ENCODE peak calls at places on chromosomes 5 and 9, in six cellular contexts. One of them, this sample, is unnamed.

GRCh38 chr9:37902804-37903580 is 935 bp downstream of the SLC25A51 start:
- DNase-seq in heart left ventricle: no peak
- DNase-seq in lower lobe of right lung: no peak
- DNase-seq in pancreas: no peak
- DNase-seq in esophagus squamous epithelium: no peak
- DNase-seq in choroid plexus epithelial cell: peak
- DNase-seq in this sample: peak

GRCh38 chr5:150692276-150692675 is 8.6 kb downstream of the RBM22 start:
- DNase-seq in heart left ventricle: no peak
- DNase-seq in lower lobe of right lung: no peak
- DNase-seq in pancreas: no peak
- DNase-seq in esophagus squamous epithelium: no peak
- DNase-seq in choroid plexus epithelial cell: no peak
- DNase-seq in this sample: no peak

GRCh38 chr5:65262094-65262493 is 219.6 kb downstream of the ADAMTS6 start:
- DNase-seq in heart left ventricle: peak
- DNase-seq in lower lobe of right lung: no peak
- DNase-seq in pancreas: no peak
- DNase-seq in esophagus squamous epithelium: no peak
- DNase-seq in choroid plexus epithelial cell: peak
- DNase-seq in this sample: no peak

GRCh38 chr5:88551724-88552345 is 283.2 kb upstream of the TMEM161B start:
- DNase-seq in heart left ventricle: no peak
- DNase-seq in lower lobe of right lung: no peak
- DNase-seq in pancreas: no peak
- DNase-seq in esophagus squamous epithelium: no peak
- DNase-seq in choroid plexus epithelial cell: no peak
- DNase-seq in this sample: no peak

GRCh38 chr5:17172801-17173200 is 44.6 kb upstream of the BASP1 start:
- DNase-seq in heart left ventricle: no peak
- DNase-seq in lower lobe of right lung: no peak
- DNase-seq in pancreas: no peak
- DNase-seq in esophagus squamous epithelium: no peak
- DNase-seq in choroid plexus epithelial cell: no peak
- DNase-seq in this sample: no peak

GRCh38 chr5:107889387-107889786 is 218.7 kb upstream of the EFNA5 start:
- DNase-seq in heart left ventricle: no peak
- DNase-seq in lower lobe of right lung: no peak
- DNase-seq in pancreas: no peak
- DNase-seq in esophagus squamous epithelium: no peak
- DNase-seq in choroid plexus epithelial cell: peak
- DNase-seq in this sample: no peak

GRCh38 chr5:89418821-89419085 is 535.8 kb upstream of the MEF2C start:
- DNase-seq in heart left ventricle: no peak
- DNase-seq in lower lobe of right lung: peak
- DNase-seq in pancreas: no peak
- DNase-seq in esophagus squamous epithelium: no peak
- DNase-seq in choroid plexus epithelial cell: no peak
- DNase-seq in this sample: no peak

GRCh38 chr5:1939256-1939655 is 56.5 kb upstream of the IRX4 start:
- DNase-seq in heart left ventricle: no peak
- DNase-seq in lower lobe of right lung: no peak
- DNase-seq in pancreas: no peak
- DNase-seq in esophagus squamous epithelium: no peak
- DNase-seq in choroid plexus epithelial cell: no peak
- DNase-seq in this sample: no peak

GRCh38 chr5:172556262-172556661 is 84.8 kb upstream of the NEURL1B start:
- DNase-seq in heart left ventricle: no peak
- DNase-seq in lower lobe of right lung: no peak
- DNase-seq in pancreas: no peak
- DNase-seq in esophagus squamous epithelium: no peak
- DNase-seq in choroid plexus epithelial cell: no peak
- DNase-seq in this sample: peak

GRCh38 chr5:81303563-81303962 is 2.2 kb downstream of the ZCCHC9 start:
- DNase-seq in heart left ventricle: no peak
- DNase-seq in lower lobe of right lung: no peak
- DNase-seq in pancreas: no peak
- DNase-seq in esophagus squamous epithelium: no peak
- DNase-seq in choroid plexus epithelial cell: peak
- DNase-seq in this sample: peak

GRCh38 chr5:173535976-173536639 is 80.3 kb downstream of the BOD1 start:
- DNase-seq in heart left ventricle: no peak
- DNase-seq in lower lobe of right lung: no peak
- DNase-seq in pancreas: no peak
- DNase-seq in esophagus squamous epithelium: no peak
- DNase-seq in choroid plexus epithelial cell: peak
- DNase-seq in this sample: peak

GRCh38 chr9:69411931-69412740 is 87.1 kb downstream of the ENTREP1 start:
- DNase-seq in heart left ventricle: no peak
- DNase-seq in lower lobe of right lung: no peak
- DNase-seq in pancreas: no peak
- DNase-seq in esophagus squamous epithelium: no peak
- DNase-seq in choroid plexus epithelial cell: no peak
- DNase-seq in this sample: no peak

DNA sequence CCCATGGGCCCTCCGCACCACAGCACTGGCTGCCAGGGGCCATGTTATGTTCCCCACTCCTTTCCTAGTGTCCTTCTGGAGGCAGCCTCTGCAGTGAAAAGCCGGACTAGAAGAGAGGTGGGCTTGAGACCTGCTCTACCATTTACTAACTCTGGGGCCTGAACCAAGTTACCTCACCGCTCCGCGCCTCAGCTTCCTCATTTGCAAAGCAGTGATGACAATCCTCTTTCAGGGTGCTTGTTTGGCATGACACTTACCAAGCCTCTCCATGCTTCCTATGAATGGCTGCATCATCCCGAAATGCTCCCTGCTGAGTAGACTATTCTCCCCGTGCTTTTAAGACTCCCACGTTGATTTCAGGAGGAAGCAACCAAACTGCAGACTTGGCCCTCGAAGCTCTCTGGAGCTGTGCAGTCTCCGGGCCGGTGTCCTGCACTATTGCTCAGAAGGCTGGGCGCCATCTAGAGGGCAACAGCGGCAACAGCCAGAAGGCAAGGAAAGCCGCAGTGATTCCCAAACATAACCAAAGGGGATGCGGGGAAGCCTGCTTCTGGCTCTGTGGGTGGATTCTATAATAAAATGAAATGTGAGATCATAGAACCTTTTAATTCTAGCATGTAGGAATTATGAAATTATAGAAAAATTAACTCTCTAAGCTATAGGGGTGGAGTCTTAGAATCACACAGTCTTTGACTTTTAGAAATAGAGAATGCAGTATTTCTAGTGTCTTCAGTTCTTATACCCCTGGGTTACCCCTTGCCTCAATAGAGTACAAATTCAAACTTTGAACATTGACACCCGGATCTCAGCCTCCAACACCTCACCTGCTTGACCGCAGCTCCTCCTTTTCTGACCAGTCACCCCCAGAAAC is 599.8 kb upstream of the BRINP1 start:
- DNase-seq in heart left ventricle: peak
- DNase-seq in lower lobe of right lung: peak
- DNase-seq in pancreas: peak
- DNase-seq in esophagus squamous epithelium: no peak
- DNase-seq in choroid plexus epithelial cell: peak
- DNase-seq in this sample: peak
- TF ChIP-seq CTCF in heart left ventricle: peak
- TF ChIP-seq CTCF in lower lobe of right lung: peak
- TF ChIP-seq CTCF in pancreas: peak
- TF ChIP-seq CTCF in esophagus squamous epithelium: peak
- TF ChIP-seq CTCF in choroid plexus epithelial cell: peak
- TF ChIP-seq CTCF in this sample: peak

GRCh38 chr9:93037476-93037971 is 21.0 kb upstream of the SUSD3 start:
- DNase-seq in heart left ventricle: no peak
- DNase-seq in lower lobe of right lung: no peak
- DNase-seq in pancreas: no peak
- DNase-seq in esophagus squamous epithelium: no peak
- DNase-seq in choroid plexus epithelial cell: no peak
- DNase-seq in this sample: no peak

GRCh38 chr9:93033541-93033940 is 25.0 kb upstream of the SUSD3 start:
- DNase-seq in heart left ventricle: no peak
- DNase-seq in lower lobe of right lung: no peak
- DNase-seq in pancreas: no peak
- DNase-seq in esophagus squamous epithelium: no peak
- DNase-seq in choroid plexus epithelial cell: peak
- DNase-seq in this sample: no peak

GRCh38 chr9:93035106-93035660 is 23.3 kb upstream of the SUSD3 start:
- DNase-seq in heart left ventricle: no peak
- DNase-seq in lower lobe of right lung: no peak
- DNase-seq in pancreas: no peak
- DNase-seq in esophagus squamous epithelium: no peak
- DNase-seq in choroid plexus epithelial cell: no peak
- DNase-seq in this sample: no peak

GRCh38 chr9:93036887-93037475 is 21.5 kb upstream of the SUSD3 start:
- DNase-seq in heart left ventricle: no peak
- DNase-seq in lower lobe of right lung: no peak
- DNase-seq in pancreas: no peak
- DNase-seq in esophagus squamous epithelium: no peak
- DNase-seq in choroid plexus epithelial cell: no peak
- DNase-seq in this sample: no peak

DNA sequence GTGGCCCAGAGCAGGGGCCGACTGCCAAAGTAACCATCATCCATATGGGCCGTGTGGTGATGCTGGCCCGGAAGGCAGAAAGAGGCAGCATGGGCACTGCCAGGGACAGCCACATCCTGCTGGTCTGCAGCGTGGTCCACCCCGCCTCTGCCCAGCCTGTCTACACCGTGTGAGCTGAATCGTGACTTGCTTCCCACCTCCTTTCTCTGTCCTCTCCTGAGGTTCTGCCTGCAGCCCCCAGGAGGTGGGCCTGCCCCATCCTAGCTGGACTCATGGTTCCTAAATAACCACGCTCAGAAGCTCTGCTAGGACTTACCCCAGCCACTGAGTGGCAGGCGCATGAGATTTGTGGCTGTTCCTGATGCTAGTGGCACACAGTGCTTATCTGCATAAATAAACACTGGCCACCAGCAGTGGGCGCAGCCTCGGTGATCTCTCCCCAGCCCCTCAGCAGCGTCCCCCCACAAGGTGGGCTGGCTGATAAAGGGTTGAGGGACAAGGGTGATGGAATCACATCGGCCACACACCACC is 22.6 kb upstream of the SUSD3 start:
- DNase-seq in heart left ventricle: no peak
- DNase-seq in lower lobe of right lung: no peak
- DNase-seq in pancreas: no peak
- DNase-seq in esophagus squamous epithelium: no peak
- DNase-seq in choroid plexus epithelial cell: no peak
- DNase-seq in this sample: no peak
- TF ChIP-seq CTCF in heart left ventricle: no peak
- TF ChIP-seq CTCF in lower lobe of right lung: no peak
- TF ChIP-seq CTCF in pancreas: no peak
- TF ChIP-seq CTCF in esophagus squamous epithelium: no peak
- TF ChIP-seq CTCF in choroid plexus epithelial cell: peak
- TF ChIP-seq CTCF in this sample: no peak

DNA sequence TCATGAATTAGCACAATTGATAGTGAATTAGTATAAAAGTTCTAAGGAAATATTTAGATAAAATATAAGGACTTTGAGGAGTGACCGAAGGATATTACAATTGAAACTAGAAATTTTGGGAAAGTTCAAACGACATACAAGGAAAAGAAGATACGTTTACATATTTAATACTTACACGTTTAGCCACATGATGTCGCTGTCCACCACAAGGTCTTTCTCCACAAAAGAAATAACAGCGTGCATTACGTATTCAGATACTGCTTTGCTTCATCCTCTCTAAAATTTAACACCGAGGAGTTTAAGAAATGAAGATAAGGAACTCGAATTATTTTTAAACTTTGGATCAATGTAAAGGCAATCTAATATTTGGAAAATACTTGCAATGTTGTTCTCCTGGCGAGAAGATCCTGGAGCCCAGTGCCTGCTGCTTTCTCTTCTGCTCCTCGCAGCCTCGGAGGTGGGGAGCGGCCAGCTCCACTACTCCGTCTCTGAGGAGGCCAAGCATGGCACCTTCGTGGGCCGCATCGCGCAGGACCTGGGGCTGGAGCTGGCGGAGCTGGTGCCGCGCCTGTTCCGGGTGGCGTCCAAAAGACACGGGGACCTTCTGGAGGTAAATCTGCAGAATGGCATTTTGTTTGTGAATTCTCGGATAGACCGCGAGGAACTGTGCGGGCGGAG is at the start of gene PCDHA3:
- DNase-seq in heart left ventricle: no peak
- DNase-seq in lower lobe of right lung: no peak
- DNase-seq in pancreas: no peak
- DNase-seq in esophagus squamous epithelium: no peak
- DNase-seq in choroid plexus epithelial cell: peak
- DNase-seq in this sample: peak
- TF ChIP-seq CTCF in heart left ventricle: no peak
- TF ChIP-seq CTCF in lower lobe of right lung: no peak
- TF ChIP-seq CTCF in pancreas: no peak
- TF ChIP-seq CTCF in esophagus squamous epithelium: no peak
- TF ChIP-seq CTCF in choroid plexus epithelial cell: no peak
- TF ChIP-seq CTCF in this sample: no peak

GRCh38 chr5:143128412-143129071 is 274.9 kb downstream of the NR3C1 start:
- DNase-seq in heart left ventricle: no peak
- DNase-seq in lower lobe of right lung: no peak
- DNase-seq in pancreas: no peak
- DNase-seq in esophagus squamous epithelium: no peak
- DNase-seq in choroid plexus epithelial cell: no peak
- DNase-seq in this sample: no peak
- TF ChIP-seq CTCF in heart left ventricle: no peak
- TF ChIP-seq CTCF in lower lobe of right lung: no peak
- TF ChIP-seq CTCF in pancreas: no peak
- TF ChIP-seq CTCF in esophagus squamous epithelium: no peak
- TF ChIP-seq CTCF in choroid plexus epithelial cell: no peak
- TF ChIP-seq CTCF in this sample: no peak

DNA sequence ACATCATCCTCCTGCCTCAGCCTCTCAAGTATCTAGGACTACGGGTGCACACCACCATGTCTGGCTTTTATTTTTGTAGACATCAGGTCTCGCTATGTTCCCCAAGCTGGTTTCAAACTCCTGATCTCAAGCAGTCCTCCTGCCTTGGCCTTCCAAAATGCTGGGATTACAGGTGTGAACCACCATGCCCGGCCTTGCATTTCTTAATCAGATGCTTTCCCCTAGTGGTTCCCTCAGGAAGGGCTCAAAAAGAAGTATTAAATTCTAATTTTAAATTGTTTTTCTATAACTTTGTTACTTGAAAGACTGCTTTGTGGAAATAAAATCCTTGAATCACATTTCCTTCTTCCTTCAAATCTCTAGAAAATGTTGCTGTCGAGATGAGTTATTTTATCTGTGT is 79.5 kb upstream of the ROR2 start:
- DNase-seq in heart left ventricle: no peak
- DNase-seq in lower lobe of right lung: no peak
- DNase-seq in pancreas: no peak
- DNase-seq in esophagus squamous epithelium: no peak
- DNase-seq in choroid plexus epithelial cell: no peak
- DNase-seq in this sample: no peak
- TF ChIP-seq CTCF in heart left ventricle: no peak
- TF ChIP-seq CTCF in lower lobe of right lung: no peak
- TF ChIP-seq CTCF in pancreas: no peak
- TF ChIP-seq CTCF in esophagus squamous epithelium: no peak
- TF ChIP-seq CTCF in choroid plexus epithelial cell: peak
- TF ChIP-seq CTCF in this sample: peak

GRCh38 chr9:20622330-20623020 is at the start of gene MLLT3:
- DNase-seq in heart left ventricle: peak
- DNase-seq in lower lobe of right lung: peak
- DNase-seq in pancreas: peak
- DNase-seq in esophagus squamous epithelium: peak
- DNase-seq in choroid plexus epithelial cell: peak
- DNase-seq in this sample: peak
- TF ChIP-seq CTCF in heart left ventricle: no peak
- TF ChIP-seq CTCF in lower lobe of right lung: no peak
- TF ChIP-seq CTCF in pancreas: no peak
- TF ChIP-seq CTCF in esophagus squamous epithelium: no peak
- TF ChIP-seq CTCF in choroid plexus epithelial cell: peak
- TF ChIP-seq CTCF in this sample: no peak